ENCODE peak calls at places on chromosomes 12 and 14, in five cellular contexts. Z is stimulated activated naive CD8-positive, alpha-beta T cell treated with anti-CD3 and anti-CD28 coated beads, Interleukin-15, Interleukin-2, amounts not matched to agents 100 U/mL and 50 U/mL, for 24 hours; S is NCI-H1105; F is stimulated activated CD4-positive, alpha-beta T cell treated with anti-CD3 and anti-CD28 coated beads, Interleukin-1b, Interleukin-23, amount 100 ng/mL, for 24 hours; Y is stimulated activated CD8-positive, alpha-beta memory T cell treated with anti-CD3 and anti-CD28 coated beads, Interleukin-4, amount 100 ng/mL, for 1 hour. O is an unnamed sample.

GRCh38 chr12:91994208-91994797 is 151.3 kb downstream of the BTG1 start:
- DNase-seq in F (no peak), S (no peak), Z (no peak), Y (no peak), O (no peak)

GRCh38 chr12:79681008-79681590 is 9.7 kb downstream of the PAWR start:
- DNase-seq in Y (no peak), Z (no peak), S (no peak), F (no peak), O (no peak)

GRCh38 chr14:79514700-79515099 is 696.6 kb downstream of the DIO2 start:
- DNase-seq in Z (no peak), F (no peak), Y (no peak), S (no peak), O (no peak)

GRCh38 chr12:5148880-5149279 is 105.2 kb downstream of the KCNA5 start:
- DNase-seq in Z (no peak), F (no peak), Y (no peak), S (no peak), O (no peak)

GRCh38 chr12:89468648-89469326 is 55.8 kb downstream of the GALNT4 start:
- DNase-seq in F (no peak), Y (no peak), S (no peak), Z (no peak), O (no peak)

GRCh38 chr14:35050652-35051051 is 4.6 kb downstream of the FAM177A1 start:
- DNase-seq in Y (no peak), S (no peak), F (no peak), Z (no peak), O (no peak)

GRCh38 chr12:130715150-130715995 is 726 bp downstream of the RIMBP2 start:
- DNase-seq in S (peak; percentile 11), Z (no peak), Y (no peak), F (no peak), O (peak; percentile 48)

GRCh38 chr12:51171884-51172514 is 936 bp downstream of the TFCP2 start:
- DNase-seq in Z (peak; percentile 32), F (no peak), S (no peak), Y (no peak), O (no peak)

GRCh38 chr14:60653709-60654161 is 4.5 kb upstream of the SIX1 start:
- DNase-seq in F (no peak), Y (no peak), Z (no peak), S (no peak), O (no peak)

GRCh38 chr12:68067762-68068376 is 78.6 kb downstream of the IFNG-AS1 start:
- DNase-seq in S (no peak), Z (no peak), Y (no peak), F (no peak), O (no peak)

GRCh38 chr12:51127050-51127729 is 43.8 kb upstream of the CSRNP2 start:
- DNase-seq in S (no peak), Z (no peak), Y (no peak), F (no peak), O (no peak)

GRCh38 chr12:122187466-122187865 is 4.5 kb downstream of the LRRC43 start:
- DNase-seq in Y (no peak), Z (no peak), S (no peak), F (no peak), O (no peak)

GRCh38 chr12:54175130-54175963 is 13.4 kb downstream of the SMUG1 start:
- DNase-seq in F (no peak), S (no peak), Y (no peak), Z (no peak), O (no peak)

GRCh38 chr12:1972260-1972659 is 32.0 kb downstream of the DCP1B start:
- DNase-seq in F (no peak), Y (no peak), S (no peak), Z (no peak), O (no peak)

GRCh38 chr12:15772405-15773018 is 16.7 kb downstream of the EPS8 start:
- DNase-seq in S (no peak), Y (no peak), Z (no peak), F (no peak), O (no peak)

GRCh38 chr12:110513842-110514241 is 11.7 kb downstream of the RAD9B start:
- DNase-seq in F (no peak), Z (no peak), S (no peak), Y (no peak), O (no peak)

GRCh38 chr14:61562321-61563161 is 132.8 kb upstream of the HIF1A start:
- DNase-seq in S (no peak), Z (no peak), Y (no peak), F (no peak), O (no peak)

GRCh38 chr12:64385019-64385418 is 5.5 kb downstream of the C12orf56 start:
- DNase-seq in Y (no peak), Z (no peak), F (no peak), S (no peak), O (no peak)

GRCh38 chr12:92603741-92604432 is 98.9 kb upstream of the PLEKHG7 start:
- DNase-seq in F (no peak), Y (no peak), S (no peak), Z (no peak), O (no peak)

GRCh38 chr12:22018860-22019259 is 27.2 kb upstream of the CMAS start:
- DNase-seq in Y (no peak), F (no peak), Z (no peak), S (no peak), O (no peak)

O was measured in WERI-Rb-1.